ENCODE peak calls at places on chromosomes 2 and 18, in eight cellular contexts. One of them, this sample, is unnamed. For H3K27me3 and H3K4me1, the result is how much of the 10 kb centered on the place peaks cover.

GRCh38 chr18:47754311-47755101 is 176.0 kb downstream of the SMAD2 start:
- DNase-seq in ovary: no peak
- DNase-seq in psoas muscle: no peak
- DNase-seq in transverse colon: peak
- DNase-seq in gastrocnemius medialis: no peak
- DNase-seq in cardiac muscle cell: peak
- DNase-seq in left lung: no peak
- DNase-seq in pancreas: no peak
- DNase-seq in this sample: peak

GRCh38 chr2:61605245-61605644 is 67.1 kb upstream of the XPO1 start:
- DNase-seq in psoas muscle: no peak
- DNase-seq in left lung: no peak
- DNase-seq in ovary: no peak
- DNase-seq in gastrocnemius medialis: no peak
- DNase-seq in cardiac muscle cell: no peak
- DNase-seq in pancreas: no peak
- DNase-seq in transverse colon: no peak
- DNase-seq in this sample: no peak

GRCh38 chr2:120419073-120419472 is 73.1 kb downstream of the INHBB start:
- DNase-seq in psoas muscle: no peak
- DNase-seq in gastrocnemius medialis: peak
- DNase-seq in ovary: no peak
- DNase-seq in left lung: no peak
- DNase-seq in pancreas: peak
- DNase-seq in transverse colon: no peak
- DNase-seq in cardiac muscle cell: no peak
- DNase-seq in this sample: no peak

GRCh38 chr2:142330458-142330857 is 199.6 kb upstream of the LRP1B start:
- DNase-seq in psoas muscle: no peak
- DNase-seq in pancreas: no peak
- DNase-seq in gastrocnemius medialis: no peak
- DNase-seq in cardiac muscle cell: no peak
- DNase-seq in ovary: no peak
- DNase-seq in left lung: no peak
- DNase-seq in transverse colon: no peak
- DNase-seq in this sample: no peak

GRCh38 chr2:190533968-190534309 is 583 bp downstream of the NEMP2 start:
- DNase-seq in cardiac muscle cell: no peak
- DNase-seq in transverse colon: no peak
- DNase-seq in pancreas: peak
- DNase-seq in psoas muscle: no peak
- DNase-seq in left lung: peak
- DNase-seq in gastrocnemius medialis: no peak
- DNase-seq in ovary: peak
- DNase-seq in this sample: peak

GRCh38 chr2:167212054-167212648 is 323.9 kb downstream of the XIRP2 start:
- DNase-seq in psoas muscle: no peak
- DNase-seq in gastrocnemius medialis: peak
- DNase-seq in ovary: no peak
- DNase-seq in transverse colon: no peak
- DNase-seq in cardiac muscle cell: peak
- DNase-seq in left lung: no peak
- DNase-seq in pancreas: peak
- DNase-seq in this sample: no peak

GRCh38 chr2:141015339-141016047 is 1115.3 kb downstream of the LRP1B start:
- DNase-seq in psoas muscle: no peak
- DNase-seq in cardiac muscle cell: peak
- DNase-seq in left lung: no peak
- DNase-seq in gastrocnemius medialis: peak
- DNase-seq in transverse colon: no peak
- DNase-seq in ovary: no peak
- DNase-seq in pancreas: no peak
- DNase-seq in this sample: no peak

GRCh38 chr18:40179647-40180175 is 1775.3 kb upstream of the PIK3C3 start:
- DNase-seq in cardiac muscle cell: no peak
- DNase-seq in psoas muscle: no peak
- DNase-seq in left lung: no peak
- DNase-seq in pancreas: no peak
- DNase-seq in ovary: no peak
- DNase-seq in transverse colon: no peak
- DNase-seq in gastrocnemius medialis: no peak
- DNase-seq in this sample: no peak

GRCh38 chr2:82837588-82838304 is 1621.3 kb downstream of the SUCLG1 start:
- DNase-seq in gastrocnemius medialis: no peak
- DNase-seq in left lung: no peak
- DNase-seq in cardiac muscle cell: no peak
- DNase-seq in transverse colon: no peak
- DNase-seq in ovary: no peak
- DNase-seq in psoas muscle: no peak
- DNase-seq in pancreas: no peak
- DNase-seq in this sample: peak

GRCh38 chr18:49277395-49278036 is 182.9 kb downstream of the DYM start:
- DNase-seq in pancreas: no peak
- DNase-seq in transverse colon: no peak
- DNase-seq in gastrocnemius medialis: no peak
- DNase-seq in psoas muscle: no peak
- DNase-seq in left lung: no peak
- DNase-seq in ovary: no peak
- DNase-seq in cardiac muscle cell: no peak
- DNase-seq in this sample: peak

GRCh38 chr18:55340998-55341397 is 247.0 kb downstream of the TCF4 start:
- DNase-seq in pancreas: no peak
- DNase-seq in gastrocnemius medialis: no peak
- DNase-seq in left lung: no peak
- DNase-seq in ovary: no peak
- DNase-seq in cardiac muscle cell: no peak
- DNase-seq in psoas muscle: no peak
- DNase-seq in transverse colon: no peak
- DNase-seq in this sample: no peak

GRCh38 chr2:241645056-241645914 is 7.8 kb downstream of the ATG4B start:
- DNase-seq in transverse colon: no peak
- DNase-seq in left lung: no peak
- DNase-seq in psoas muscle: no peak
- DNase-seq in ovary: no peak
- DNase-seq in cardiac muscle cell: no peak
- DNase-seq in pancreas: no peak
- DNase-seq in gastrocnemius medialis: no peak
- DNase-seq in this sample: no peak

GRCh38 chr2:227366861-227367800 is 12.0 kb downstream of the TM4SF20 start:
- DNase-seq in ovary: no peak
- DNase-seq in transverse colon: no peak
- DNase-seq in psoas muscle: no peak
- DNase-seq in gastrocnemius medialis: no peak
- DNase-seq in pancreas: no peak
- DNase-seq in left lung: no peak
- DNase-seq in cardiac muscle cell: no peak
- DNase-seq in this sample: peak

GRCh38 chr18:79695856-79696850 is 16.6 kb downstream of the CTDP1 start:
- DNase-seq in ovary: no peak
- DNase-seq in cardiac muscle cell: no peak
- DNase-seq in transverse colon: no peak
- DNase-seq in psoas muscle: no peak
- DNase-seq in pancreas: no peak
- DNase-seq in gastrocnemius medialis: no peak
- DNase-seq in left lung: no peak
- DNase-seq in this sample: peak

DNA sequence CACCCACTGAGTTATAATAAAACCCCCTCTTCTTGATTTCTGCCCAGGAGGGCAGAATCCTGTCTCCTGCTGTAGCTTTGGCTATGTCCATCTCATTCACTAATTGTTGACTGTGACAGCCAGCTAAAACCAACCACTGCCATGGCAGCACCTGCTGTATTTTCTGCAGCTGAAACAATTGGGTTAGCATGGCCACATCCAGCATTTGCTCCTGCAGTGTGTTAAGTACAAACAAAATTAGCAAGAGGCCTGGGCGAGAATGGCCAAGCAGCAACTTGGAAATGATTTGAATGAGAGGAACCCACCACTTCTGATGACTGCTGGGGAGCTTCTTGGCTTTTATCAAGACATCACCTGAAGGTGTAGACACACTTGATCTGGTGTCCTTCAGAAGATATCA is 89.4 kb upstream of the LRRTM1 start:
- DNase-seq in gastrocnemius medialis: no peak
- DNase-seq in psoas muscle: no peak
- DNase-seq in pancreas: no peak
- DNase-seq in ovary: no peak
- DNase-seq in cardiac muscle cell: no peak
- DNase-seq in transverse colon: no peak
- DNase-seq in left lung: no peak
- DNase-seq in this sample: no peak
- H3K27me3 ChIP-seq in gastrocnemius medialis: under half
- H3K27me3 ChIP-seq in psoas muscle: under half
- H3K27me3 ChIP-seq in pancreas: under half
- H3K27me3 ChIP-seq in ovary: under half
- H3K27me3 ChIP-seq in cardiac muscle cell: under half
- H3K27me3 ChIP-seq in transverse colon: under half
- H3K27me3 ChIP-seq in left lung: under half
- H3K27me3 ChIP-seq in this sample: under half

GRCh38 chr2:751474-751873 is 74.3 kb upstream of the TMEM18 start:
- DNase-seq in pancreas: no peak
- DNase-seq in transverse colon: no peak
- DNase-seq in gastrocnemius medialis: no peak
- DNase-seq in psoas muscle: no peak
- DNase-seq in left lung: no peak
- DNase-seq in cardiac muscle cell: no peak
- DNase-seq in ovary: no peak
- DNase-seq in this sample: no peak

GRCh38 chr2:750628-751027 is 73.4 kb upstream of the TMEM18 start:
- DNase-seq in psoas muscle: no peak
- DNase-seq in cardiac muscle cell: no peak
- DNase-seq in pancreas: no peak
- DNase-seq in left lung: no peak
- DNase-seq in ovary: no peak
- DNase-seq in transverse colon: no peak
- DNase-seq in gastrocnemius medialis: no peak
- DNase-seq in this sample: no peak

GRCh38 chr2:747774-748351 is 70.7 kb upstream of the TMEM18 start:
- DNase-seq in ovary: no peak
- DNase-seq in left lung: no peak
- DNase-seq in gastrocnemius medialis: no peak
- DNase-seq in psoas muscle: no peak
- DNase-seq in pancreas: no peak
- DNase-seq in transverse colon: no peak
- DNase-seq in cardiac muscle cell: no peak
- DNase-seq in this sample: no peak

DNA sequence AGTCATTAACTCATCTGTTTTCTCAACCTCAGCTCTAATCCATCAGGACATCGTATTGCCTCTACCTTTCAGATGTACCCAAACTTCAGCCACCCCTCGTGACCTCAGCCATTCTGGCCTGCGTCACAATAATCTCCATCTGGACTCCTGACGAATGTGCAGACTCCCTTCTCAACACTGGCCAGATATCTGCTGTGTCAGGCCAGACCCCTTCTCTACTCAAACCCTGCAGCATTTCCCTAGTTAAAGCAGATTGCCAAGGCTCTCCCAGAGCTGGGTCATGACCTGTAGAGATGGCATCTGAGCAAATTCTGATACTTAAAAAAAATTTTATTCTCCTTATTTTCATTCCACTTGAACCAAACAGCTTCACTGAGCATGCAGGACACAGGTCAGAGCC is 69.5 kb upstream of the TMEM18 start:
- DNase-seq in left lung: no peak
- DNase-seq in cardiac muscle cell: no peak
- DNase-seq in transverse colon: no peak
- DNase-seq in gastrocnemius medialis: no peak
- DNase-seq in ovary: no peak
- DNase-seq in pancreas: no peak
- DNase-seq in psoas muscle: no peak
- DNase-seq in this sample: no peak
- H3K4me3 ChIP-seq in left lung: no peak
- H3K4me3 ChIP-seq in cardiac muscle cell: no peak
- H3K4me3 ChIP-seq in transverse colon: no peak
- H3K4me3 ChIP-seq in gastrocnemius medialis: no peak
- H3K4me3 ChIP-seq in ovary: no peak
- H3K4me3 ChIP-seq in pancreas: no peak
- H3K4me3 ChIP-seq in psoas muscle: no peak
- H3K4me3 ChIP-seq in this sample: no peak

GRCh38 chr2:159149786-159150185 is 136.7 kb downstream of the WDSUB1 start:
- DNase-seq in psoas muscle: no peak
- DNase-seq in transverse colon: no peak
- DNase-seq in pancreas: no peak
- DNase-seq in cardiac muscle cell: no peak
- DNase-seq in left lung: no peak
- DNase-seq in gastrocnemius medialis: no peak
- DNase-seq in ovary: no peak
- DNase-seq in this sample: no peak

GRCh38 chr2:159150208-159150607 is 136.3 kb downstream of the WDSUB1 start:
- DNase-seq in transverse colon: no peak
- DNase-seq in gastrocnemius medialis: no peak
- DNase-seq in pancreas: no peak
- DNase-seq in cardiac muscle cell: no peak
- DNase-seq in psoas muscle: no peak
- DNase-seq in ovary: no peak
- DNase-seq in left lung: no peak
- DNase-seq in this sample: no peak

GRCh38 chr2:159147687-159148086 is 138.8 kb downstream of the WDSUB1 start:
- DNase-seq in pancreas: no peak
- DNase-seq in cardiac muscle cell: no peak
- DNase-seq in transverse colon: no peak
- DNase-seq in ovary: no peak
- DNase-seq in psoas muscle: no peak
- DNase-seq in gastrocnemius medialis: no peak
- DNase-seq in left lung: no peak
- DNase-seq in this sample: no peak

GRCh38 chr2:159146930-159147666 is 139.4 kb downstream of the WDSUB1 start:
- DNase-seq in ovary: no peak
- DNase-seq in pancreas: peak
- DNase-seq in cardiac muscle cell: no peak
- DNase-seq in left lung: peak
- DNase-seq in psoas muscle: no peak
- DNase-seq in transverse colon: peak
- DNase-seq in gastrocnemius medialis: no peak
- DNase-seq in this sample: no peak

GRCh38 chr2:159148891-159149290 is 137.6 kb downstream of the WDSUB1 start:
- DNase-seq in transverse colon: no peak
- DNase-seq in gastrocnemius medialis: no peak
- DNase-seq in ovary: no peak
- DNase-seq in pancreas: no peak
- DNase-seq in psoas muscle: no peak
- DNase-seq in left lung: no peak
- DNase-seq in cardiac muscle cell: no peak
- DNase-seq in this sample: no peak
- H3K4me1 ChIP-seq in transverse colon: under half
- H3K4me1 ChIP-seq in gastrocnemius medialis: under half
- H3K4me1 ChIP-seq in ovary: under half
- H3K4me1 ChIP-seq in pancreas: under half
- H3K4me1 ChIP-seq in psoas muscle: under half
- H3K4me1 ChIP-seq in left lung: under half
- H3K4me1 ChIP-seq in cardiac muscle cell: under half
- H3K4me1 ChIP-seq in this sample: under half

DNA sequence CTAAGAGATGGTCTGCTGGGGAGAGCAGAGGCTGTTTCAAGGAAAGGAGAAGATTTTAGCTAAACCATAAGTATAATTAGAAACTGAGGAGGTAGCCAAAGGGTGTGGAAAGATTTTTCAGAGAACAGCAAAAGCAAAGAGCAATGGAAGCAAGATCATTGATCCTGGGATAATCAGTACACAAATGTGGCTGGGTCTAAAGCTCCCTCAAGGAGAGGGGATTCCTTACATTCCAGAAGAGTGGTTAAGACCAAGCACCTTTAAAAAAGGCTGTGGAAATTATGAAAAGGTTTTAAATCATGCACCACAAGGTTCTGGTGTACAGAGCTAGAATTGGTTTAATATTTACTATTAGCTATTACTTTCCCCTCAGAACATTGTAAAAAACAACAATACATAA is 246.0 kb upstream of the UBE2E3 start:
- DNase-seq in left lung: no peak
- DNase-seq in gastrocnemius medialis: no peak
- DNase-seq in cardiac muscle cell: peak
- DNase-seq in pancreas: no peak
- DNase-seq in transverse colon: no peak
- DNase-seq in psoas muscle: no peak
- DNase-seq in ovary: no peak
- DNase-seq in this sample: no peak
- H3K27me3 ChIP-seq in left lung: under half
- H3K27me3 ChIP-seq in gastrocnemius medialis: under half
- H3K27me3 ChIP-seq in cardiac muscle cell: under half
- H3K27me3 ChIP-seq in pancreas: under half
- H3K27me3 ChIP-seq in transverse colon: under half
- H3K27me3 ChIP-seq in psoas muscle: under half
- H3K27me3 ChIP-seq in ovary: under half
- H3K27me3 ChIP-seq in this sample: under half

This sample was measured in osteoblast.